ENCODE peak calls at places on chromosomes 16 and 17, in ten cellular contexts. L, U, K, Y, O, M, V, C, D and P are unnamed samples.

GRCh38 chr17:68460715-68461114 is 3.4 kb upstream of the WIPI1 start:
- DNase-seq in U (no peak), Y (no peak), K (no peak), O (no peak), C (no peak), L (no peak), D (no peak), V (no peak), M (no peak), P (no peak)

GRCh38 chr16:12137344-12138094 is 161.0 kb downstream of the SNX29 start:
- DNase-seq in L (no peak), O (no peak), C (no peak), M (no peak), V (no peak), Y (peak), D (no peak), K (no peak), U (no peak), P (no peak)

GRCh38 chr17:33204156-33204555 is 88.9 kb downstream of the ASIC2 start:
- DNase-seq in C (no peak), O (no peak), U (no peak), L (no peak), M (no peak), Y (no peak), K (no peak), D (no peak), V (no peak), P (no peak)

GRCh38 chr17:35448214-35448898 is at the start of gene SLFN13:
- DNase-seq in C (peak), Y (peak), M (peak), K (no peak), U (peak), L (peak), D (peak), O (peak), V (no peak), P (peak)

GRCh38 chr17:40339068-40339699 is 25.4 kb downstream of the GJD3 start:
- DNase-seq in V (no peak), M (no peak), C (peak), O (no peak), D (peak), L (no peak), Y (no peak), U (no peak), K (no peak), P (no peak)

GRCh38 chr17:76700627-76701470 is 9.9 kb downstream of the MXRA7 start:
- DNase-seq in K (peak), C (no peak), M (no peak), D (peak), O (no peak), V (peak), L (peak), Y (peak), U (peak), P (no peak)

GRCh38 chr17:66549312-66549705 is 246.9 kb downstream of the PRKCA start:
- DNase-seq in C (no peak), M (no peak), V (peak), Y (no peak), U (peak), D (no peak), L (peak), K (no peak), O (no peak), P (no peak)

GRCh38 chr17:74981979-74982662 is 5.3 kb upstream of the CDR2L start:
- DNase-seq in O (peak), D (peak), L (peak), U (peak), V (no peak), M (peak), C (peak), Y (peak), K (peak), P (peak)

GRCh38 chr17:35555695-35556094 is 4.9 kb downstream of the SLFN14 start:
- DNase-seq in D (no peak), C (no peak), Y (no peak), L (peak), M (no peak), U (no peak), K (no peak), V (no peak), O (no peak), P (no peak)

GRCh38 chr17:35129973-35130351 is 8.5 kb downstream of the FNDC8 start:
- DNase-seq in C (no peak), V (no peak), D (no peak), K (no peak), U (no peak), O (no peak), M (no peak), L (no peak), Y (no peak), P (no peak)

GRCh38 chr17:65235284-65235683 is 98.1 kb downstream of the RGS9 start:
- DNase-seq in C (no peak), V (no peak), D (no peak), L (no peak), Y (peak), M (no peak), O (no peak), K (no peak), U (no peak), P (no peak)

GRCh38 chr17:69335018-69335417 is 8.1 kb upstream of the ABCA5 start:
- DNase-seq in D (no peak), C (no peak), V (no peak), L (peak), M (no peak), U (peak), Y (no peak), K (no peak), O (no peak), P (no peak)

GRCh38 chr17:1908699-1909309 is 79.0 kb downstream of the RPA1 start:
- DNase-seq in L (peak), O (no peak), Y (peak), M (peak), C (peak), U (peak), K (peak), V (peak), D (peak), P (no peak)

GRCh38 chr17:61594294-61594825 is 3.3 kb upstream of the NACA2 start:
- DNase-seq in K (no peak), Y (peak), D (no peak), M (no peak), C (no peak), V (no peak), L (no peak), O (no peak), U (no peak), P (no peak)

GRCh38 chr16:67011274-67011673 is 17.7 kb upstream of the CBFB start:
- DNase-seq in K (no peak), V (no peak), L (no peak), C (no peak), M (no peak), Y (no peak), D (no peak), O (no peak), U (no peak), P (no peak)

GRCh38 chr17:73307130-73307529 is 4.7 kb downstream of the CDC42EP4 start:
- DNase-seq in L (no peak), D (peak), V (no peak), Y (peak), K (no peak), O (no peak), U (no peak), M (no peak), C (peak), P (no peak)

GRCh38 chr16:88733630-88734360 is 27.5 kb downstream of the CTU2 start:
- DNase-seq in Y (no peak), D (no peak), O (no peak), M (no peak), L (no peak), U (no peak), K (no peak), C (no peak), V (no peak), P (no peak)

GRCh38 chr16:86585821-86586611 is 7.7 kb downstream of the FOXL1 start:
- DNase-seq in D (no peak), O (no peak), K (no peak), C (no peak), U (peak), Y (no peak), V (peak), L (no peak), M (no peak), P (no peak)

GRCh38 chr17:76720211-76720610 is 6.2 kb downstream of the JMJD6 start:
- DNase-seq in C (no peak), U (no peak), V (no peak), Y (peak), M (no peak), O (no peak), K (no peak), L (no peak), D (no peak), P (no peak)

GRCh38 chr16:88454315-88455057 is 1.4 kb downstream of the ZFPM1 start:
- DNase-seq in C (peak), D (peak), V (no peak), L (no peak), M (no peak), U (no peak), O (peak), K (no peak), Y (peak), P (peak)

GRCh38 chr17:3695723-3696411 is at the start of gene P2RX5:
- DNase-seq in C (peak), U (no peak), K (no peak), D (peak), M (peak), V (no peak), O (peak), L (no peak), Y (peak), P (peak)

GRCh38 chr17:57461082-57461481 is 204.8 kb downstream of the MSI2 start:
- DNase-seq in D (no peak), Y (peak), K (no peak), O (no peak), C (no peak), L (no peak), M (no peak), U (no peak), V (no peak), P (no peak)

GRCh38 chr17:6126768-6127167 is 56.6 kb downstream of the WSCD1 start:
- DNase-seq in U (no peak), Y (no peak), M (no peak), L (no peak), V (no peak), D (no peak), O (no peak), C (no peak), K (no peak), P (no peak)

GRCh38 chr16:68486671-68487495 is 38.6 kb upstream of the SMPD3 start:
- DNase-seq in V (no peak), O (no peak), D (peak), C (no peak), Y (no peak), M (no peak), U (no peak), K (no peak), L (no peak), P (no peak)

GRCh38 chr16:56950051-56950450 is 11.7 kb upstream of the CETP start:
- DNase-seq in Y (no peak), M (no peak), V (no peak), D (no peak), K (no peak), U (no peak), C (no peak), O (no peak), L (no peak), P (no peak)

GRCh38 chr17:75872434-75873351 is 5.7 kb downstream of the TRIM47 start:
- DNase-seq in U (peak), D (peak), O (peak), V (peak), K (no peak), Y (peak), M (no peak), C (peak), L (peak), P (no peak)

GRCh38 chr17:29341726-29342125 is 47.8 kb upstream of the NUFIP2 start:
- DNase-seq in U (no peak), M (no peak), D (no peak), Y (no peak), K (no peak), V (no peak), C (no peak), O (no peak), L (peak), P (no peak)

GRCh38 chr17:79214940-79215604 is 140.4 kb downstream of the ENGASE start:
- DNase-seq in U (no peak), O (no peak), Y (no peak), V (no peak), K (no peak), L (no peak), C (no peak), M (peak), D (no peak), P (no peak)

GRCh38 chr17:63402808-63403207 is 43.3 kb downstream of the CYB561 start:
- DNase-seq in L (peak), Y (no peak), O (no peak), D (no peak), M (no peak), U (peak), V (no peak), C (no peak), K (no peak), P (no peak)

GRCh38 chr16:84976644-84977400 is 34.5 kb downstream of the ZDHHC7 start:
- DNase-seq in M (peak), D (peak), O (no peak), K (no peak), V (no peak), U (peak), C (no peak), Y (peak), L (peak), P (no peak)

GRCh38 chr16:56327071-56327928 is 98.0 kb downstream of the AMFR start:
- DNase-seq in U (no peak), V (no peak), M (peak), D (no peak), Y (no peak), C (no peak), K (no peak), O (no peak), L (no peak), P (no peak)

GRCh38 chr17:57603541-57603940 is 141.6 kb downstream of the CCDC182 start:
- DNase-seq in C (no peak), M (no peak), U (no peak), L (no peak), Y (no peak), K (no peak), O (no peak), V (no peak), D (peak), P (no peak)

GRCh38 chr16:13150181-13150885 is 248.9 kb downstream of the SHISA9 start:
- DNase-seq in M (no peak), V (no peak), C (no peak), Y (no peak), O (no peak), L (no peak), K (no peak), U (no peak), D (no peak), P (no peak)

GRCh38 chr17:1773755-1774181 is 11.9 kb downstream of the SERPINF1 start:
- DNase-seq in M (no peak), L (peak), Y (peak), U (no peak), K (no peak), O (no peak), V (no peak), C (no peak), D (no peak), P (no peak)

GRCh38 chr16:12559714-12560113 is 244.0 kb downstream of the CPPED1 start:
- DNase-seq in C (no peak), L (no peak), Y (no peak), D (no peak), V (no peak), U (no peak), K (no peak), O (no peak), M (no peak), P (no peak)

GRCh38 chr16:46822270-46822669 is 8.7 kb downstream of the C16orf87 start:
- DNase-seq in V (no peak), M (no peak), O (no peak), D (no peak), K (no peak), C (no peak), Y (peak), L (peak), U (peak), P (no peak)

GRCh38 chr16:88904676-88905365 is 38.4 kb upstream of the PABPN1L start:
- DNase-seq in M (no peak), D (no peak), Y (peak), U (no peak), L (no peak), C (no peak), O (no peak), V (no peak), K (no peak), P (no peak)

GRCh38 chr16:52976539-52977167 is 76.0 kb downstream of the CHD9NB start:
- DNase-seq in C (no peak), L (peak), O (no peak), K (no peak), U (peak), D (no peak), M (no peak), V (no peak), Y (peak), P (no peak)

GRCh38 chr17:81044428-81044763 is 9.4 kb downstream of the BAIAP2 start:
- DNase-seq in D (no peak), L (no peak), C (no peak), U (no peak), M (no peak), Y (no peak), K (no peak), O (no peak), V (no peak), P (no peak)

GRCh38 chr16:19844945-19845641 is 39.6 kb downstream of the GPRC5B start:
- DNase-seq in O (no peak), L (peak), M (no peak), Y (peak), D (no peak), K (no peak), C (no peak), U (peak), V (peak), P (no peak)
- TF ChIP-seq CTCF in O (no peak), L (no peak), M (no peak), Y (no peak), D (no peak), K (no peak), C (no peak), U (no peak), V (no peak), P (no peak)

GRCh38 chr17:41687828-41688640 is 651 bp upstream of the EIF1 start:
- DNase-seq in U (peak), V (no peak), L (peak), D (peak), M (no peak), C (peak), K (no peak), O (peak), Y (peak), P (no peak)
- TF ChIP-seq CTCF in U (no peak), V (peak), L (no peak), D (peak), M (no peak), C (no peak), K (no peak), O (peak), Y (no peak), P (no peak)

GRCh38 chr17:72110953-72111339 is 9.9 kb upstream of the SOX9 start:
- DNase-seq in U (no peak), K (no peak), Y (no peak), D (peak), O (no peak), V (no peak), L (no peak), C (peak), M (no peak), P (no peak)
- TF ChIP-seq CTCF in U (no peak), K (no peak), Y (no peak), D (no peak), O (no peak), V (no peak), L (no peak), C (no peak), M (no peak), P (no peak)

GRCh38 chr16:80620656-80621605 is 80.1 kb downstream of the DYNLRB2 start:
- DNase-seq in U (no peak), K (no peak), V (no peak), M (no peak), Y (no peak), O (no peak), C (no peak), D (no peak), L (no peak), P (no peak)
- TF ChIP-seq CTCF in U (no peak), K (no peak), V (no peak), M (no peak), Y (no peak), O (no peak), C (no peak), D (no peak), L (no peak), P (no peak)

DNA sequence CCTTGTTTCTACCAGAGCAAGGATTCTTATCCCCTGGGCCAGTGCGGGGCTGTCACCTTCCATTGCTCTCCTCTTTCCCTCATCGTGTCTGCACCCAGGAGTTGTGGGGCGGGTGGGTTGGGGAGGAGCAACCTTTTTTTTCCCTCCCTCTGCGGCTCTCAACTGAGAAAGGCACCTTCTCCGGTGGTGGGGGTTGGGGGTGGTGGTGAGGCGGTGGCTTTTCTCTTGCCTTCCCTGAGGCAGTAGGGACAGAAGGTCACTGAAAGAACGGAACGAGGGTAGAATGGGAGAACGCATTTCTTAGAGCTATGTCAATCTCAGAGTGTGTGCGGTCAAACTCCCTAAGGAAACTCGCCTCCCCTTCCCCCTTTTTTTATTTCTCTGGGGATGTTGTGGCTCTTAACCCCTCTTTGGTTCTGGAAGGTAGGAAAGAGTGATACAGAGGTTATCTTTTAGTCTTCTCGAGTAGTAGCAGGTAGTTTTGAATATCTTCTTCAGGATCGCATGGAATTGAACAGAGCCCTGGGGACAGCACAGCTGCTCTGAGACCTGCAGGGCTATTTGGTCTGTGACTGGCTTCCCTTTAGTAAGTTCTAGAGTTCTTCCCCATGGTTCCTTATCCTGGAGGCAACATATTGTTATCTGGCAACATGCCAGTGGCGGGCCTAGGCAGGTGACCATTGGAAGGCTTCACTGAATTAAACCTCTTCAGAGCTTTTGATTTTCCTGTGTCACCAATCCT is 994 bp downstream of the CLTC start:
- DNase-seq in L (peak), V (no peak), K (no peak), D (peak), M (no peak), O (peak), C (peak), Y (peak), U (peak), P (no peak)
- TF ChIP-seq CTCF in L (no peak), V (no peak), K (no peak), D (no peak), M (no peak), O (no peak), C (no peak), Y (no peak), U (no peak), P (no peak)

DNA sequence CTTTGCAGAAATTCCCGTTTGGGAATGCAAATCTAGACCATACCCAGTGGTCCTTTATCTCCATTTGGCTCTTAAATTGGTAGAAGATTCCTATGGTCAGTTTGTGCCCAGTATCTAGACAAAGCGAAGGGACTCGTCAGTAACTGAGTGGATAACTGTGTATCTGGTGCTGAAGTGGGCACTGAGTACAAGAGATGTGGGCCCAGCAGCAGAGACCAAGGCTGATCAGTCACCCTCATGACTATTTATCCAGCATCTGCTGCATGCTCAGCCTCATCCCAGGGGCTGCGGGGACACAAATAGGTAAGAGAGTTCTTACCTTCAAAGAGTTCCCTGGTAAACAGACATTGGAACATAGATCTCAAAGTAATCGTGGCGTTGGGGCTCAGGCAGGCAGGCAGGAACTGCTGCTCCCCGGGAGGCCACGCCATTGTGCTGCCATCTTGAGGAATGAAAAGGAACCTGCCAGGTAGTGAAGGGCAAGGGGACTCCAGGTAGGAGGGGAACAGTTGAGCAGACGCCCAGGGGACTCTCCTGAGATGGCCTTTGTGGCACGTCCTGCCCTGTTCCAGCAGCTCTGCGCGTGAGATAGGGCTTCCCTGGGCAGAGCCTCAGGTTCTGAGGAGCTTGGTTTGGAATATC is 10.3 kb downstream of the NT5M start:
- DNase-seq in L (peak), D (peak), C (peak), U (no peak), O (peak), Y (peak), M (peak), K (no peak), V (no peak), P (peak)
- TF ChIP-seq CTCF in L (peak), D (peak), C (peak), U (peak), O (peak), Y (peak), M (peak), K (peak), V (peak), P (no peak)